ENCODE peak calls at places on chromosome 18, in eight cellular contexts. R is dorsolateral prefrontal cortex, P is fibroblast of mammary gland, K is HCT116, J is A549, S is GM23338, I is spleen, G is AG04450. F is an unnamed sample.

GRCh38 chr18:61606759-61607158 is 273.5 kb downstream of the CDH20 start:
- DNase-seq in R (peak), P (peak), K (peak), J (peak), S (peak), I (no peak), G (peak), F (peak)

GRCh38 chr18:63564576-63564975 is 22.4 kb downstream of the SERPINB12 start:
- DNase-seq in R (no peak), P (no peak), K (no peak), J (no peak), S (no peak), I (no peak), G (no peak), F (no peak)

GRCh38 chr18:57209697-57210096 is 62.8 kb downstream of the BOD1L2 start:
- DNase-seq in R (no peak), P (no peak), K (no peak), J (no peak), S (peak), I (no peak), G (no peak), F (no peak)

GRCh38 chr18:57803119-57803969 is at the start of gene ATP8B1:
- DNase-seq in R (no peak), P (peak), K (peak), J (peak), S (peak), I (peak), G (no peak), F (peak)

GRCh38 chr18:944440-944839 is 39.8 kb downstream of the ADCYAP1 start:
- DNase-seq in R (no peak), P (peak), K (no peak), J (no peak), S (no peak), I (no peak), G (no peak), F (peak)

GRCh38 chr18:395481-396250 is 104.8 kb downstream of the COLEC12 start:
- DNase-seq in R (no peak), P (peak), K (no peak), J (no peak), S (no peak), I (no peak), G (peak), F (peak)

GRCh38 chr18:59426855-59427254 is 67.8 kb upstream of the LMAN1 start:
- DNase-seq in R (no peak), P (no peak), K (no peak), J (no peak), S (no peak), I (no peak), G (no peak), F (no peak)

GRCh38 chr18:37537868-37538525 is 27.6 kb downstream of the CELF4 start:
- DNase-seq in R (peak), P (peak), K (peak), J (peak), S (peak), I (peak), G (peak), F (peak)

GRCh38 chr18:63869851-63870250 is 17.7 kb upstream of the SERPINB2 start:
- DNase-seq in R (no peak), P (peak), K (no peak), J (no peak), S (no peak), I (no peak), G (no peak), F (no peak)

GRCh38 chr18:58315041-58315440 is 271.0 kb downstream of the NEDD4L start:
- DNase-seq in R (no peak), P (peak), K (no peak), J (no peak), S (no peak), I (no peak), G (no peak), F (no peak)

GRCh38 chr18:67864677-67865340 is 348.3 kb upstream of the DSEL start:
- DNase-seq in R (no peak), P (peak), K (no peak), J (no peak), S (no peak), I (no peak), G (no peak), F (no peak)

GRCh38 chr18:63409301-63409700 is 13.0 kb downstream of the VPS4B start:
- DNase-seq in R (no peak), P (peak), K (no peak), J (no peak), S (no peak), I (no peak), G (no peak), F (peak)

GRCh38 chr18:41829648-41830516 is 125.2 kb upstream of the PIK3C3 start:
- DNase-seq in R (no peak), P (no peak), K (no peak), J (no peak), S (no peak), I (no peak), G (no peak), F (no peak)

GRCh38 chr18:10453261-10453884 is 1.1 kb upstream of the APCDD1 start:
- DNase-seq in R (no peak), P (peak), K (no peak), J (no peak), S (no peak), I (no peak), G (no peak), F (no peak)

GRCh38 chr18:70373062-70373519 is 84.2 kb downstream of the SOCS6 start:
- DNase-seq in R (no peak), P (peak), K (peak), J (peak), S (no peak), I (no peak), G (peak), F (peak)

GRCh38 chr18:62618735-62619134 is 95.9 kb downstream of the ZCCHC2 start:
- DNase-seq in R (no peak), P (no peak), K (no peak), J (no peak), S (no peak), I (no peak), G (no peak), F (no peak)

GRCh38 chr18:74623047-74623816 is 25.6 kb downstream of the ZNF407 start:
- DNase-seq in R (no peak), P (peak), K (peak), J (no peak), S (peak), I (no peak), G (no peak), F (no peak)

GRCh38 chr18:12048010-12048826 is 45.4 kb upstream of the ANKRD62 start:
- DNase-seq in R (no peak), P (no peak), K (no peak), J (no peak), S (peak), I (no peak), G (no peak), F (no peak)

GRCh38 chr18:79681484-79682387 is 2.1 kb downstream of the CTDP1 start:
- DNase-seq in R (no peak), P (no peak), K (no peak), J (no peak), S (no peak), I (peak), G (no peak), F (no peak)
- H3K4me3 ChIP-seq in R (peak), P (no peak), K (peak), J (no peak), S (peak), I (no peak), G (no peak), F (no peak)

GRCh38 chr18:76688724-76689472 is 133.5 kb upstream of the ZNF236 start:
- DNase-seq in R (no peak), P (no peak), K (no peak), J (no peak), S (no peak), I (no peak), G (no peak), F (no peak)

GRCh38 chr18:76686737-76687231 is 135.6 kb upstream of the ZNF236 start:
- DNase-seq in R (peak), P (peak), K (peak), J (peak), S (peak), I (no peak), G (peak), F (peak)

GRCh38 chr18:76687271-76688006 is 134.9 kb upstream of the ZNF236 start:
- DNase-seq in R (no peak), P (peak), K (no peak), J (no peak), S (no peak), I (no peak), G (no peak), F (peak)

GRCh38 chr18:76691800-76692199 is 130.6 kb upstream of the ZNF236 start:
- DNase-seq in R (no peak), P (peak), K (no peak), J (no peak), S (no peak), I (no peak), G (no peak), F (no peak)

DNA sequence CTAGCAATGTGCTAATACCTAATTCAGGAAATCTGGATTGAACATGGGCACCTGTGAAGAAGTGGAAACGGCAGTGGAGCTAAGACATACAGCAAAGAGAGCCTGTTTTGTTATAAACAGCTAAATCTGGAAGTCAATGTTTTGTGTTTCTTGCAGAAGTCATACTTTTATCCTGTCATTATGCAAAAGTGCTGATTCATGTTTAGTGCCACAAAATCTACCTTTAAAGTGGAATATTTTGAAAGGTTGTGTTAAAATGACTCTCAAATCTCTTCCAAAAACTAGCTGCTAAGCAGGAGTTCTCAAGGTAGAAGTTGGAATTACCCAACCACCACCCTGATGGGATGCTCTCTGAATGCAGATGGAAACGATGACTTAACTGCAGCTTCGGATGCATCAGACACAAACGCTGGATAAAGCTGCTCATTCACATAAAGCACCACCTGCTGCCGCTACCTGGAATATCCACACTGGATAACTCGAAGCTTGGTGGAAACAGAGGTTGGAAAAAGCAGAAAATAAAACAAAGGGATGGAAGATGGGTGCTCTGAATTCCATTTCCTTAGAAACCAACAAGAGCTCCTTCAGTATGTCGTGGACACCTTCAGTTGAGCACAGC is 132.6 kb upstream of the ZNF236 start:
- DNase-seq in R (no peak), P (no peak), K (no peak), J (no peak), S (peak), I (no peak), G (no peak), F (no peak)
- TF ChIP-seq CTCF in R (no peak), P (peak), K (no peak), J (no peak), S (peak), I (no peak), G (no peak), F (no peak)

GRCh38 chr18:13823707-13824395 is at the start of gene MC5R:
- DNase-seq in R (peak), P (peak), K (no peak), J (peak), S (peak), I (peak), G (no peak), F (no peak)
- H3K4me3 ChIP-seq in R (peak), P (no peak), K (peak), J (peak), S (peak), I (peak), G (peak), F (peak)

GRCh38 chr18:5029622-5030021 is 167.4 kb downstream of the AKAIN1 start:
- DNase-seq in R (no peak), P (no peak), K (no peak), J (no peak), S (no peak), I (no peak), G (no peak), F (no peak)
- TF ChIP-seq CTCF in R (no peak), P (no peak), K (no peak), J (no peak), S (no peak), I (no peak), G (no peak), F (no peak)

DNA sequence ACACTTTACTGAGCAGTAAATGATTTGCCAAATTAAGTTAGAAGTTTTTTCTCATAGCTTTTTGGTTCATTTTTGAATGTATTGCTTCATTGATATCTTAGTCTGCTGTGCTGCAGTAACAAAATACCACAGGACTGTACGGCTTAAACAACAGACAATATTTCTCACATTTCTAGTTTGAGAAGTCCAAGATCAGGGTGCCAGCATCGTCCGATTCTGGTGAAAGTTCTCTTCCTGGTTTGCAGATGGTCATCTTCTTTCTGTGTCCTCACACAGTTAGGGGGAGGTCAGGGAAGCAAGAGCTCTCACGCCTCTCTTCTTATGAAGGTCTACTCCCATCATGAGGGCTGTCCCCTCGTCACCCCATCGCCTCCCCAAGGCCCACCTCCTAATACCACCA is 325.4 kb downstream of the PTPRM start:
- DNase-seq in R (no peak), P (no peak), K (no peak), J (no peak), S (no peak), I (no peak), G (no peak), F (no peak)
- H3K4me3 ChIP-seq in R (no peak), P (no peak), K (no peak), J (no peak), S (no peak), I (no peak), G (no peak), F (no peak)

DNA sequence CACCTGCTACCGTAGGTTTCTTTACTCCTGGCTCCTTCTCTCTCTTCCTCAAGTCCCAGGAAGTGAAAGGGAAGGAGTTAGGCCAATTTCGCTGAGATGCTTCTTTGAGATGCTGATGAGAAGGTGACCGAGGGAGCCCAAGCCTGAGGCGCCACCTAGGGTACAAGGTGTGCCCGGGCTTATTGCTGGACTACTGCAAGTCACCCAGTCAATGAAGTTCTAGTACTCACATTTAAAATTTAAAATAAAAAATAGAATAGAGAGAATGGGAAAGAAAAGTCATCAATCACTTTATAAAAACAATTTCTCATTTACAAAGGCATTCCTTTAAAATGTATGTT is 45.3 kb downstream of the ACAA2 start:
- DNase-seq in R (no peak), P (peak), K (peak), J (peak), S (peak), I (no peak), G (peak), F (peak)
- TF ChIP-seq CTCF in R (peak), P (peak), K (peak), J (peak), S (peak), I (peak), G (peak), F (peak)

GRCh38 chr18:36309436-36310391 is 12.2 kb downstream of the FHOD3 start:
- DNase-seq in R (no peak), P (peak), K (peak), J (peak), S (no peak), I (no peak), G (peak), F (peak)

GRCh38 chr18:36305375-36305774 is 7.9 kb downstream of the FHOD3 start:
- DNase-seq in R (no peak), P (no peak), K (no peak), J (no peak), S (no peak), I (no peak), G (no peak), F (no peak)

GRCh38 chr18:36311026-36311570 is 13.6 kb downstream of the FHOD3 start:
- DNase-seq in R (no peak), P (no peak), K (no peak), J (no peak), S (no peak), I (no peak), G (no peak), F (no peak)

GRCh38 chr18:36307513-36307912 is 10.0 kb downstream of the FHOD3 start:
- DNase-seq in R (no peak), P (peak), K (no peak), J (no peak), S (no peak), I (no peak), G (peak), F (no peak)

GRCh38 chr18:36308711-36309435 is 11.4 kb downstream of the FHOD3 start:
- DNase-seq in R (no peak), P (no peak), K (no peak), J (no peak), S (no peak), I (no peak), G (no peak), F (no peak)
- H3K4me3 ChIP-seq in R (no peak), P (no peak), K (peak), J (no peak), S (no peak), I (no peak), G (peak), F (no peak)

GRCh38 chr18:7174359-7175107 is 56.4 kb upstream of the LRRC30 start:
- DNase-seq in R (no peak), P (peak), K (no peak), J (no peak), S (peak), I (peak), G (no peak), F (no peak)

GRCh38 chr18:7172611-7173010 is 55.0 kb upstream of the LAMA1 start:
- DNase-seq in R (no peak), P (no peak), K (no peak), J (no peak), S (no peak), I (peak), G (no peak), F (no peak)

GRCh38 chr18:7173216-7173615 is 55.6 kb upstream of the LAMA1 start:
- DNase-seq in R (no peak), P (no peak), K (no peak), J (no peak), S (no peak), I (peak), G (no peak), F (no peak)

DNA sequence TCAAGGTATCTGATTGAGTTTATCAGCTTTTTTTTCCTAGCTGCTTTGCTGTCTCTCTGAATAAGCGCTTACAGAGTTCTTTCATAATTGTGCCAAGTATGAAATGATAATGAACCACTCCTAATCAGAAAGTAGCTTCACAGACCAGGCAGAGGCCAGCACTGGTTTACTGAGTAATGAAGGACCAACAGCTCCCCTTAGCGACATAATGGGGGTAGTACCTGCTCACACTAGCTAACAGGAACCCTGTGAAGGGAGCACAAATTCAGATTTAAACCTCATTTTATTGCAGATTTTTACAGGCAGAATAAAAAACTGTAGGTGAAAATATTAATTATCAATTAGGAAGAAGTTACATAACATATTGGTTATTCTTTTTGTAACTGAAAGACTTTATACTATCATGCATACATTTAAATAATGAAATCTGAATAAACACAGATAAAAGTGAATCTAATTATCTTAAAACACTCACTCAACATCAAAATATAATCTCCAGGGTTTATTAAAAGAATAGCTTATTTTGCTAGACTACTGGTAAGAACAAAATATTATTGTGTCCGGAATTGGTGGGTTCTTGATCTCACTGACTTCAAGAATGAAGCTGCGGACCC is 53.7 kb upstream of the LRRC30 start:
- DNase-seq in R (no peak), P (peak), K (no peak), J (peak), S (peak), I (no peak), G (peak), F (peak)
- TF ChIP-seq CTCF in R (peak), P (peak), K (no peak), J (peak), S (peak), I (peak), G (peak), F (peak)

DNA sequence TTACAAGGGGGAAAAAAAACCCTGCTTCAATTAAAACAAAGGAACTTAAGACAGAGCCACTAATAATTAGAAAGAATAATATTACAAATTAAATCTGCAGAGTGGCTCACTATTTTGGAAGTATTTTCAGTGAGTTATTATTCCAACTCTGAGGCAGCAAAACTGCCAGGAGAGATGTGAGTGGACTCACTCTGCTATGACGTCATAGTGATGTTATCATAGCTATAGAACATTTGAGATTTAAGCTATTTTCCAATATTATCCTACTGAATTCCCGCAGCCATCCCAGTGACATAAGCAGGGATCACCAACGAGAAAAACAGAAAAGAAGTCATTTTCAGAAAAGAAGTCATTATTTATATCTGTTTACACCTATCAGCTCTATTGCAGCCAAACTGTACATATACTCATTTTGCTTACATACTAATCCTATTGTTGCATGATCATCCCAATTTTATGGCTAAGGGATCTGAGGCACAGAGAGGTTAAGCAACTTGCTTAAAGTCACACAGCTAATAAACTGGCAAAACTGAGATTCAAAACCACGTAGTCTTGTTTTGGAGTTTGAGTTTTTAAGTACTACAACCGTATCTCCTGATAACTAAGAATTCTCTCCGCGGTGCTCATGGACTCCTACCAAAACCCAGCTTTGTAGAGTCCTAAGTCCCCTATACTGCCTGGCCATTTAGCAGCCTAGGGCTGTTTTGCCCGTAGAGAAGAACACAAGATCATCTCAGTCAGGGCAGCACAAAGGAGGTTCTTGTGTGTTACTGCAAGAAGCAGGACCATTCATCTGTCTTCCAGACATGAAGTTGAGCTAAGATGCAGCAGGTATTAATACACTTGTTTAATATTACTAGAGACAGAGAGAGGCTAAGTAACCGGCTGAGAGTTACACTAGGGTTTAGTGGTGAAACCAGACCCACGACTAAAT is 299.8 kb downstream of the TCF4 start:
- DNase-seq in R (no peak), P (peak), K (no peak), J (no peak), S (no peak), I (no peak), G (no peak), F (no peak)
- H3K4me3 ChIP-seq in R (no peak), P (no peak), K (no peak), J (no peak), S (no peak), I (no peak), G (no peak), F (no peak)

DNA sequence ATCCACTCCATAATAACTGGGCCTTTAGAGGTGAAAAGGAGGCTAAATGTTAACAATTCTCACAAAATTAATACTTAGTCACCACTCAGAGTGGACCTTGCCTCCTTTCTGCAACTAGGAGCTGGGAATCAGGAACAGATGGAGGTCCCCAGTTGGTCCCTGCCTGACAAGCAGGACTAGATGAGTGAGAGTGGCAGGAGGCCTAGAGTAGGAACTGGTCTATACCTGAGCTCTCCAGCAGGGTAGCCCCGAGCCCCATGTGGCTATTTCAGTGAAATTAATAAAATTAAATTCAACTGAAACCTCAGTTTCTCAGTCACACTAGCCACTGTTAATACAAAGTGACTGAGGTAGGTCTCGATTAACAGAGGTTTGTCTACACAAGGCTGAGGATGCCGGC is 150.5 kb downstream of the MYO5B start:
- DNase-seq in R (no peak), P (no peak), K (no peak), J (no peak), S (peak), I (no peak), G (no peak), F (no peak)
- TF ChIP-seq CTCF in R (no peak), P (no peak), K (no peak), J (no peak), S (peak), I (no peak), G (no peak), F (no peak)

F was measured in astrocyte of the cerebellum.